ENCODE peak calls at places on chromosomes 11 and 22, in six cellular contexts. O, V, D, R, M and T are unnamed samples. For H4K20me1, the result is how much of the 10 kb centered on the place peaks cover.

GRCh38 chr22:18078329-18079041 is 695 bp downstream of the PEX26 start:
- DNase-seq in O (peak), V (peak), D (peak), R (no peak), M (peak), T (peak)

GRCh38 chr22:28799125-28799833 is 1.1 kb downstream of the XBP1 start:
- DNase-seq in O (peak), V (no peak), D (peak), R (peak), M (peak), T (peak)

GRCh38 chr22:31122532-31123291 is at the start of gene INPP5J:
- DNase-seq in O (peak), V (no peak), D (no peak), R (peak), M (peak), T (peak)

GRCh38 chr11:73566422-73566821 is 31.5 kb downstream of the FAM168A start:
- DNase-seq in O (peak), V (no peak), D (no peak), R (no peak), M (no peak), T (no peak)

GRCh38 chr11:71519546-71519945 is 7.5 kb upstream of the KRTAP5-7 start:
- DNase-seq in O (no peak), V (no peak), D (no peak), R (no peak), M (no peak), T (no peak)

GRCh38 chr11:22433066-22433450 is 94.9 kb downstream of the SLC17A6 start:
- DNase-seq in O (peak), V (no peak), D (no peak), R (no peak), M (no peak), T (no peak)

GRCh38 chr11:69677744-69678143 is 2.6 kb upstream of the LTO1 start:
- DNase-seq in O (no peak), V (no peak), D (no peak), R (no peak), M (no peak), T (no peak)

GRCh38 chr22:44266811-44267760 is 45.7 kb downstream of the SHISAL1 start:
- DNase-seq in O (no peak), V (no peak), D (no peak), R (no peak), M (peak), T (no peak)

GRCh38 chr22:50703726-50704509 is 31.3 kb downstream of the SHANK3 start:
- DNase-seq in O (no peak), V (no peak), D (no peak), R (no peak), M (no peak), T (no peak)

GRCh38 chr11:34680206-34680605 is 59.3 kb downstream of the EHF start:
- DNase-seq in O (peak), V (no peak), D (no peak), R (no peak), M (no peak), T (peak)

GRCh38 chr11:76602431-76602861 is 68.1 kb downstream of the LRRC32 start:
- DNase-seq in O (no peak), V (peak), D (no peak), R (no peak), M (peak), T (no peak)

GRCh38 chr11:68584097-68584496 is 100.2 kb upstream of the GAL start:
- DNase-seq in O (no peak), V (peak), D (peak), R (no peak), M (peak), T (peak)

GRCh38 chr11:68582416-68583046 is 101.8 kb upstream of the GAL start:
- DNase-seq in O (peak), V (no peak), D (no peak), R (no peak), M (no peak), T (no peak)

GRCh38 chr11:68581901-68582300 is 102.4 kb upstream of the GAL start:
- DNase-seq in O (no peak), V (no peak), D (no peak), R (no peak), M (no peak), T (no peak)

GRCh38 chr11:68581439-68581838 is 102.9 kb upstream of the GAL start:
- DNase-seq in O (no peak), V (no peak), D (no peak), R (no peak), M (no peak), T (no peak)

DNA sequence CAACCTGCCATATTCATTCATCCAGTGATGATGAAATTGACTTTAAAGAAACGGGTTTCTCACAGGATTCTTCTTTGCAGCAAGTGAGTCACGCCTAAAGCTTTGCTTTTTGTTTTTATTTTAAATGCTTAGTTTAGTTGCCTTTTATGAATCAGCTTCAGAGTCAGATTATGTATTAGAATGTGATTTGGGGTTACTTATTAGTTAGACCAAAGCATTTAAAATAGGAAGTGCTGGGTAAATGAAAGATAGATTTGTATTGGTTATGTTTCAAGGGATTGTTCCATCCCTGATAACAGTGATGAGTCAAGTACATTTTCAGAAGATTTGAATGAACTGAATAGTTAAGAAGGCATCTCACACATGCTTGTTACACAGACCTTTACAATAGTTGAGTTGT is 101.3 kb upstream of the GAL start:
- DNase-seq in O (peak), V (no peak), D (no peak), R (no peak), M (no peak), T (peak)
- H4K20me1 ChIP-seq in O (under half), V (under half), D (under half), R (under half), M (under half), T (half or more)

DNA sequence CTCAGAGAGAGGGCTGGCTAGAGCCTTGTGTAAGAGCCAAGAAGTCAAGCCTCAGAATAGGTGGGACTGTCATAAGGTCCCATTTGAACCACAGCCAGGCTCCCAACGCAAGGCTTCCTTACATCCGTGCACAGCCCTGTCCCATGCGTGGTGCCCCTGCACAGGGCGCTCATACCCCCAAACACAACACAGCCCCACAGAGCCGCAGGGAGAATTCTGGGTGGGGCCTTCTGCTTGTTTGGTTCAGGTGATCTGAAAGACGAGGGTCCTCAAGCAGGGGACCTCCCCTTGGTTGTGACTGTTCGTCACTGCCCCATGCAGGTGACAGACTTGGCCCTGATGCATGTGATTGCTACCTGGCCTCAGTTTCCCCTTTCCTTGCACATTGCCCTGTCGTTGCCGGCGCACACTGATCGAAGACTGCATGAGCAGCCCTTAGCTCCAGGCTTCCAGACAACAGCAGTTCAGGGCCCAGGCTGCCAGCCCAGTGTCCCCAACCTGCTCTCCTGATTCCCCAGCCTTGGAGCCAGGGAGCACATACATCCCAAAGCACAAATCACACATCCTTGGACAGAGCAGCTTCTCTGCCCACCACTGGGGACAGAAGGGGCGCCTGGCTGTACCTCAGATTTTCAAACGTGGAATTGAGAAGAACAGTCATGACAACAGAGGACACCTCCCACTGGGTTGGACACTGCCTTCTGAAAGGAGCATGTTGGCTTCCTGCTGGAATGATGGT is 22.1 kb downstream of the GNAZ start:
- DNase-seq in O (no peak), V (no peak), D (no peak), R (no peak), M (no peak), T (no peak)
- H4K20me1 ChIP-seq in O (under half), V (under half), D (under half), R (under half), M (under half), T (under half)

DNA sequence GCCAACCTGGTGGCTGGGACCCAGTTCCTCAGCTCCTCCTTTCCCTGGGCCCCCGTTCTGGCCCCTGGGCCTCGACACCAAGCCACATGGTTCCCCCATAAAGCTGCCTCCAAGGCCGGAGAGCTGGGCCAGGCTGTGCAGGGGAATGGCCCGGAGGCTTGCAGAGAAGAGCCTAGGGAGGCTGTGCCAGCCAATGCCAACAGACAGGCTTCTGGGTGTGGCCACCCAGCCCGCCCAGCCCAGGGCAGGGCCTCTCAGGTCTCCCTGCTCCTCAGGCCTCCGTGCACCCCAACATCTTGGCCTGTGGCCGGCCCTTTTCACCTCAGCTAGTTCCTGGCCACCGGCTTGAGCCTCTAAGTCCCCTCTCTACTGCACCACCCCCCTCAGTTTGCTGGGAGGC is 17.4 kb upstream of the FLRT1 start:
- DNase-seq in O (no peak), V (no peak), D (no peak), R (no peak), M (no peak), T (no peak)
- H4K20me1 ChIP-seq in O (under half), V (under half), D (under half), R (under half), M (under half), T (under half)

DNA sequence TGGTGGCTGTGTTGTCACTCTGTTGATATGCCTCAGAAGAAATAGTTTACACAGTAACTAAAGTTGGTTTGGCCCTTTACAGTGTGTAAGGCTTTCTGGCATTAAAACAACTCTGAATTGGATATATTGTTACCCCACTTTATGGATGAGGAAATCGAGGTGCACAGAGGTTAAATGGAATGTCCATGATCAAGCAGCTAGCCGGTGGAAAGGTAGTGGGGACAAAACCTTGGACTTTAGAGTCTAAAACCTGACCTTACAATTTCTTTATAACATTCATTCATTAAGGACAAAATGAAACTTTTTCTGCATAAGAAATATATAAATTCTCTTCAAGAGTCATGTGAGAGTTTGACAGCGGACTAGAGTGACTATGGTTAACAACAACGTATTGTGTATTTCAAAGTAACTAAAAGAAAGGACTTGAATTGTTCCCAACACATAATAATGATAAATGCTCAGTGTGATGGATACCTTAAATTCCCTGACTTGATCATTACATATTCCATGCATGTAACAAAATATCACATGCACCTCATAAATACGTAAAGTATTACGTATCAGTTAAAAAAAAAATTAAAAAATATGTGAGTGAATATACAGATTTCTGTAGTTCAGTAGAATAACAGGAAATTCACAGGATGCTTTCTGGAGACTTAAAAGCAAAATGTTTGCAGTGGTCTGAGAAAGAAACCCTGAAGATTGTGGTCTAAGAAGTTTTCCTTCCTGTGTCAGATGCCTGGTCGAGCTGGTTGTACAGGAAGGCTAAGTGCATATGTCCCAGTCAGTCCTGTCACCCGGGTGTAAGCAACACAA is 51.0 kb downstream of the TEAD1 start:
- DNase-seq in O (peak), V (peak), D (no peak), R (no peak), M (no peak), T (peak)
- H4K20me1 ChIP-seq in O (under half), V (under half), D (under half), R (under half), M (under half), T (under half)